ENCODE peak calls at places on chromosomes 2 and 18, in four cellular contexts. X is stimulated activated CD8-positive, alpha-beta memory T cell treated with anti-CD3 and anti-CD28 coated beads, Interleukin-12 subunit alpha, Interleukin-12 subunit beta, amount 100 ng/mL, for 1 hour; C is hepatocyte; Z is Calu3. J is an unnamed sample.

GRCh38 chr18:48910972-48911545 is 39.7 kb downstream of the SMAD7 start:
- DNase-seq in Z (no peak), X (no peak), C (no peak), J (peak; percentile 53)

GRCh38 chr2:109382946-109383345 is 230.8 kb downstream of the SEPTIN10 start:
- DNase-seq in C (peak; percentile 59), X (no peak), Z (no peak), J (peak; percentile 45)

GRCh38 chr2:152347076-152347475 is 12.1 kb downstream of the FMNL2 start:
- DNase-seq in C (no peak), Z (peak; percentile 2), X (no peak), J (peak; percentile 61)

GRCh38 chr2:172736419-172737174 is 952 bp downstream of the RAPGEF4 start:
- DNase-seq in X (no peak), C (no peak), Z (no peak), J (no peak)

GRCh38 chr2:133369896-133370295 is 198.4 kb downstream of the NCKAP5 start:
- DNase-seq in C (no peak), Z (no peak), X (no peak), J (no peak)

GRCh38 chr2:29706171-29706690 is 215.2 kb downstream of the ALK start:
- DNase-seq in X (no peak), C (no peak), Z (no peak), J (no peak)

GRCh38 chr2:179129574-179130238 is 79.8 kb upstream of the CCDC141 start:
- DNase-seq in Z (no peak), C (peak; percentile 12), X (no peak), J (no peak)

GRCh38 chr2:203741566-203741965 is 35.1 kb downstream of the CD28 start:
- DNase-seq in Z (no peak), C (no peak), X (no peak), J (no peak)

GRCh38 chr18:59810183-59810582 is 89.6 kb upstream of the PMAIP1 start:
- DNase-seq in X (no peak), C (no peak), Z (no peak), J (no peak)

GRCh38 chr2:84713441-84713840 is 167.4 kb downstream of the TRABD2A start:
- DNase-seq in C (no peak), X (no peak), Z (no peak), J (no peak)

GRCh38 chr2:183093857-183094657 is 15.5 kb downstream of the DUSP19 start:
- DNase-seq in X (no peak), Z (no peak), C (no peak), J (no peak)

GRCh38 chr2:7989823-7990222 is 692.0 kb upstream of the ID2 start:
- DNase-seq in Z (no peak), X (no peak), C (no peak), J (no peak)

GRCh38 chr2:233448220-233448559 is 93.9 kb downstream of the DGKD start:
- DNase-seq in C (no peak), X (no peak), Z (peak; percentile 38), J (peak; percentile 75)

GRCh38 chr2:86417961-86418360 is 23.2 kb upstream of the KDM3A start:
- DNase-seq in X (no peak), Z (no peak), C (no peak), J (no peak)

GRCh38 chr2:205768341-205768740 is 86.0 kb downstream of the NRP2 start:
- DNase-seq in Z (no peak), X (no peak), C (no peak), J (no peak)

GRCh38 chr2:237483018-237483731 is 3.9 kb upstream of the MLPH start:
- DNase-seq in X (no peak), Z (peak; percentile 82), C (peak; percentile 86), J (peak; percentile 84)

GRCh38 chr18:11089931-11090715 is 59.2 kb downstream of the PIEZO2 start:
- DNase-seq in Z (no peak), X (no peak), C (no peak), J (no peak)

GRCh38 chr2:893311-893710 is 57.3 kb upstream of the SNTG2 start:
- DNase-seq in Z (no peak), C (peak; percentile 68), X (no peak), J (peak; percentile 86)

GRCh38 chr2:85976106-85976920 is 87.5 kb upstream of the ST3GAL5 start:
- DNase-seq in Z (no peak), X (no peak), C (no peak), J (peak; percentile 42)

GRCh38 chr2:85540131-85540587 is 1.2 kb downstream of the MAT2A start:
- DNase-seq in X (no peak), Z (no peak), C (no peak), J (no peak)

GRCh38 chr2:40653829-40654228 is 201.9 kb upstream of the SLC8A1 start:
- DNase-seq in C (no peak), Z (no peak), X (no peak), J (no peak)

J was measured in islet precursor cell.